ENCODE peak calls at places on chromosomes 3 and 15, in seven cellular contexts. L, E, X, F, D, B and Q are unnamed samples.

GRCh38 chr15:78000089-78000926 is 77.2 kb downstream of the TBC1D2B start:
- DNase-seq in L (peak), E (peak), X (no peak), F (peak), D (peak), B (peak), Q (peak)

GRCh38 chr3:5160926-5161858 is 26.3 kb upstream of the EDEM1 start:
- DNase-seq in L (no peak), E (no peak), X (no peak), F (no peak), D (peak), B (peak), Q (peak)

GRCh38 chr3:29612536-29612935 is 331.7 kb downstream of the RBMS3 start:
- DNase-seq in L (no peak), E (no peak), X (no peak), F (no peak), D (no peak), B (no peak), Q (no peak)

GRCh38 chr3:134527037-134527436 is 41.2 kb downstream of the CEP63 start:
- DNase-seq in L (no peak), E (peak), X (no peak), F (no peak), D (peak), B (no peak), Q (no peak)

GRCh38 chr3:47042231-47042791 is 62.8 kb downstream of the NBEAL2 start:
- DNase-seq in L (no peak), E (no peak), X (no peak), F (no peak), D (no peak), B (no peak), Q (no peak)

GRCh38 chr3:191415566-191415965 is 45.4 kb upstream of the PYDC2 start:
- DNase-seq in L (no peak), E (no peak), X (no peak), F (no peak), D (no peak), B (no peak), Q (no peak)

GRCh38 chr3:132236701-132237651 is 80.2 kb upstream of the ACP3 start:
- DNase-seq in L (no peak), E (no peak), X (no peak), F (no peak), D (no peak), B (no peak), Q (no peak)

GRCh38 chr15:64749167-64749566 is 26.2 kb downstream of the RBPMS2 start:
- DNase-seq in L (no peak), E (no peak), X (peak), F (no peak), D (peak), B (peak), Q (peak)

GRCh38 chr3:185534511-185534910 is 17.9 kb downstream of the LIPH start:
- DNase-seq in L (no peak), E (no peak), X (no peak), F (no peak), D (peak), B (peak), Q (no peak)

GRCh38 chr3:97970131-97970530 is 2.1 kb downstream of the RIOX2 start:
- DNase-seq in L (no peak), E (no peak), X (no peak), F (no peak), D (no peak), B (no peak), Q (no peak)

GRCh38 chr15:50068016-50068415 is 51.0 kb downstream of the ATP8B4 start:
- DNase-seq in L (no peak), E (no peak), X (no peak), F (no peak), D (no peak), B (no peak), Q (no peak)

GRCh38 chr3:51110586-51110985 is 274.5 kb upstream of the MANF start:
- DNase-seq in L (no peak), E (no peak), X (no peak), F (no peak), D (no peak), B (no peak), Q (no peak)

GRCh38 chr3:140050977-140051957 is 116.3 kb downstream of the CLSTN2 start:
- DNase-seq in L (no peak), E (no peak), X (no peak), F (no peak), D (peak), B (no peak), Q (no peak)

GRCh38 chr15:74369756-74370155 is 2.3 kb upstream of the CYP11A1 start:
- DNase-seq in L (no peak), E (no peak), X (no peak), F (no peak), D (no peak), B (no peak), Q (no peak)

GRCh38 chr15:91039996-91040395 is 17.6 kb upstream of the VPS33B start:
- DNase-seq in L (no peak), E (no peak), X (no peak), F (no peak), D (no peak), B (no peak), Q (no peak)

GRCh38 chr3:24981924-24982323 is 446.1 kb upstream of the RARB start:
- DNase-seq in L (no peak), E (no peak), X (no peak), F (no peak), D (no peak), B (no peak), Q (no peak)

GRCh38 chr15:90099868-90100854 is 2.1 kb downstream of the IDH2 start:
- DNase-seq in L (no peak), E (no peak), X (peak), F (peak), D (no peak), B (peak), Q (peak)

GRCh38 chr3:123129532-123129931 is 62.7 kb downstream of the PDIA5 start:
- DNase-seq in L (no peak), E (no peak), X (no peak), F (no peak), D (no peak), B (no peak), Q (no peak)

GRCh38 chr3:13851997-13852637 is 27.8 kb downstream of the WNT7A start:
- DNase-seq in L (no peak), E (no peak), X (no peak), F (no peak), D (peak), B (no peak), Q (no peak)

GRCh38 chr3:159123877-159124276 is 322.0 kb downstream of the MFSD1 start:
- DNase-seq in L (no peak), E (no peak), X (no peak), F (no peak), D (no peak), B (no peak), Q (no peak)

GRCh38 chr3:19735111-19735510 is 198.9 kb downstream of the EFHB start:
- DNase-seq in L (no peak), E (no peak), X (no peak), F (no peak), D (no peak), B (no peak), Q (no peak)

GRCh38 chr3:108820586-108820985 is 2.0 kb upstream of the TRAT1 start:
- DNase-seq in L (no peak), E (no peak), X (no peak), F (no peak), D (no peak), B (no peak), Q (no peak)

GRCh38 chr3:32137870-32138269 is 31.4 kb downstream of the GPD1L start:
- DNase-seq in L (no peak), E (no peak), X (no peak), F (no peak), D (no peak), B (no peak), Q (no peak)

GRCh38 chr15:43093026-43093425 is 12.8 kb downstream of the UBR1 start:
- DNase-seq in L (no peak), E (no peak), X (no peak), F (no peak), D (no peak), B (peak), Q (peak)

GRCh38 chr3:5197022-5197421 is 9.5 kb downstream of the EDEM1 start:
- DNase-seq in L (no peak), E (no peak), X (no peak), F (no peak), D (peak), B (peak), Q (peak)

DNA sequence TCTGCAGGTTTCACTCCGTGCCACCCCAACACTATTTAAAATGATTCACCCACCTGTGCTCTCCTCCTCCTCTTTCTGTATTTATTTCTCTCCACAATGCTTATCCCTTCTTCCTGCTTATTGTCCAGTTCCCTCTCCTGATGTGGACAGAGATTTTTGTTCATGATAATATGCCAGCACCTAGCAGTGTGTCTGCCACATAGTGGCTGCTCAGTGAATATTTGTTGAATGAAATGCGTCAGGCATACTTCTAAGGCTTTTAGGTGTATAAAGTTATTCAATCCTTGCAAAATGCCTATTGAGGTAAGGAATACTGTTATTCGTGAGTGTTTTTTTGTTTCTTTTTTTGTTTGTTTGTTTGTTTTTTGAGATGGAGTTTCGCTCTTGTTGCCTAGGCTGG is 67.5 kb upstream of the MME start:
- DNase-seq in L (no peak), E (no peak), X (no peak), F (no peak), D (no peak), B (no peak), Q (no peak)
- TF ChIP-seq CTCF in L (no peak), E (no peak), X (no peak), F (no peak), D (no peak), B (no peak), Q (peak)

GRCh38 chr3:54633444-54634121 is 294.3 kb downstream of the LRTM1 start:
- DNase-seq in L (no peak), E (no peak), X (no peak), F (no peak), D (no peak), B (no peak), Q (no peak)

GRCh38 chr3:54632281-54632665 is 295.6 kb downstream of the LRTM1 start:
- DNase-seq in L (no peak), E (no peak), X (no peak), F (no peak), D (no peak), B (no peak), Q (no peak)

GRCh38 chr3:54632834-54633233 is 295.0 kb downstream of the LRTM1 start:
- DNase-seq in L (no peak), E (no peak), X (no peak), F (no peak), D (no peak), B (no peak), Q (no peak)

GRCh38 chr3:54631507-54632280 is 296.2 kb downstream of the LRTM1 start:
- DNase-seq in L (no peak), E (no peak), X (no peak), F (no peak), D (no peak), B (no peak), Q (no peak)

GRCh38 chr3:54634122-54634469 is 293.8 kb downstream of the LRTM1 start:
- DNase-seq in L (no peak), E (no peak), X (no peak), F (no peak), D (no peak), B (no peak), Q (no peak)
- TF ChIP-seq CTCF in L (no peak), E (no peak), X (no peak), F (no peak), D (no peak), B (no peak), Q (no peak)

GRCh38 chr3:146050700-146051099 is 110.3 kb downstream of the PLOD2 start:
- DNase-seq in L (no peak), E (no peak), X (no peak), F (no peak), D (no peak), B (no peak), Q (no peak)

GRCh38 chr3:146044046-146044445 is 116.9 kb downstream of the PLOD2 start:
- DNase-seq in L (no peak), E (no peak), X (no peak), F (no peak), D (peak), B (peak), Q (peak)

GRCh38 chr3:146052046-146052790 is 108.8 kb downstream of the PLOD2 start:
- DNase-seq in L (no peak), E (no peak), X (no peak), F (no peak), D (no peak), B (no peak), Q (no peak)

GRCh38 chr3:146052791-146053310 is 108.1 kb downstream of the PLOD2 start:
- DNase-seq in L (no peak), E (no peak), X (no peak), F (no peak), D (peak), B (no peak), Q (no peak)

DNA sequence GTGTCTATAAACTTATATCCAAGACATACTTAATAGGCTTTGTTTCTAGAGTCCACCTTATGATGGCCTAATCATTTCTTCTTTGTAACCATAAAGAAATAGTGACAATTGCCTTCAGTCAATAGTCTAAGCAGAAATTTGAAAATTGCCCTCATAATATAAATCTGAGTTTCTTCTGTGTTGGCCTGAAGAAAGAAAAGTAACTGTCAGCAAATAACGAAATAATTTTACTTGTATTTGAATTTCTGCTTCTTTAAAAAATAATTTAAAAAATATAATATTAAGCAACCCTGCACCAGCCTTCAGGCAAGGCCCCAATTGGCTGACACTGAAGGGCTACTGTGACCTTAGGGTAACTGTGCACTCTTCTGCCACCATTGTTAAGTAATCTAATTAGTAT is 113.5 kb downstream of the PLOD2 start:
- DNase-seq in L (no peak), E (no peak), X (no peak), F (no peak), D (no peak), B (no peak), Q (no peak)
- TF ChIP-seq CTCF in L (no peak), E (no peak), X (no peak), F (no peak), D (no peak), B (no peak), Q (no peak)

DNA sequence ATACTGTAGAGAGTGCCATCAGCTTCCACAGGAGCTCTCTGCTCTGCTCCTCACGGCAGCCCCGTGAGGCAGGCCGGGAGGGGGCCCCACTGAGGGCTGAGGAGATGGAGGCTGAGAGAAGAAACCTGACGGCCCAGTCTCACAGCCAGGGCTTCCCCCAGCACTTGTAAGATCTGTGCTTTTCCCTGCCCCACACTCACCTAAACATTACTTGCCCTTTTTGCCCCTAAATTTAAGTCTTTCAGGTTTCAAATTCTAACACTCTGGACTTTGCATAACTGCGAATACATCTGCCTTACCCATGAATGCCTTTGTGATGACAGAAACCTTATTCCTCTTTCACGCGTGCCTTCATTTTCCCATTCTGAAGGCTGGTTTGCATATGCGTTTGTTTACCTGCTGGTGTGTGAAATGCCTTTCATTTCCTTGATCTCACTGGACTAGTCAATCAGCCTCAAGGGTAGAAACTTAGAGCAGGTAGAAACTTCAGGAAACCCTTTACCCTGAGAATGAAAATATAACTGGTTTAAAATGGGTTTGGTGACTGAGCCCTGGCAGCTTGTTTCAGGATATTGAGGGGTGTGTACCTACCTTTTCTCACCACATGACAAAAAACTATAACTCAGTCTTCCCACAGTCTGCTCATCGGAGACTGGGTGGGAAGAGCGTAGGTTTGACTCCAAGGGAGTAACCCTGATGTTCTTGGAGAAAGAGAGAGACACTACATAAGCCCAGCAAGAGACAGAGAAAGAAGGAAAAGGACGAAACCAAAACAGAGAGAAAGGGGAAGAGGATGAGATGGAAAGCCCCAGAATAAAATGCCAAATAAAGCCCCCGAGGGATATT is 20.1 kb downstream of the SLC12A8 start:
- DNase-seq in L (no peak), E (peak), X (no peak), F (no peak), D (peak), B (no peak), Q (no peak)
- TF ChIP-seq CTCF in L (no peak), E (no peak), X (no peak), F (peak), D (peak), B (no peak), Q (no peak)

GRCh38 chr15:79778378-79778990 is 118.3 kb downstream of the MTHFS start:
- DNase-seq in L (no peak), E (no peak), X (no peak), F (no peak), D (no peak), B (no peak), Q (no peak)
- TF ChIP-seq CTCF in L (no peak), E (no peak), X (no peak), F (no peak), D (no peak), B (no peak), Q (no peak)

GRCh38 chr3:114649331-114649730 is 355.5 kb downstream of the TIGIT start:
- DNase-seq in L (no peak), E (no peak), X (no peak), F (no peak), D (peak), B (peak), Q (peak)
- TF ChIP-seq CTCF in L (no peak), E (no peak), X (no peak), F (no peak), D (no peak), B (no peak), Q (no peak)

GRCh38 chr3:193039058-193039457 is 121.4 kb upstream of the MB21D2 start:
- DNase-seq in L (no peak), E (no peak), X (no peak), F (no peak), D (no peak), B (no peak), Q (no peak)
- TF ChIP-seq CTCF in L (no peak), E (no peak), X (no peak), F (no peak), D (no peak), B (no peak), Q (no peak)

GRCh38 chr3:36846406-36846805 is 82.1 kb upstream of the DCLK3 start:
- DNase-seq in L (no peak), E (no peak), X (no peak), F (no peak), D (no peak), B (no peak), Q (no peak)

GRCh38 chr3:36840453-36840921 is 76.1 kb upstream of the DCLK3 start:
- DNase-seq in L (no peak), E (no peak), X (no peak), F (no peak), D (no peak), B (no peak), Q (no peak)

GRCh38 chr3:36842275-36842674 is 77.9 kb upstream of the DCLK3 start:
- DNase-seq in L (no peak), E (no peak), X (no peak), F (no peak), D (no peak), B (no peak), Q (no peak)

GRCh38 chr3:36843065-36844051 is 79.0 kb upstream of the DCLK3 start:
- DNase-seq in L (no peak), E (peak), X (no peak), F (no peak), D (peak), B (peak), Q (peak)
- TF ChIP-seq CTCF in L (peak), E (peak), X (peak), F (peak), D (peak), B (peak), Q (peak)

DNA sequence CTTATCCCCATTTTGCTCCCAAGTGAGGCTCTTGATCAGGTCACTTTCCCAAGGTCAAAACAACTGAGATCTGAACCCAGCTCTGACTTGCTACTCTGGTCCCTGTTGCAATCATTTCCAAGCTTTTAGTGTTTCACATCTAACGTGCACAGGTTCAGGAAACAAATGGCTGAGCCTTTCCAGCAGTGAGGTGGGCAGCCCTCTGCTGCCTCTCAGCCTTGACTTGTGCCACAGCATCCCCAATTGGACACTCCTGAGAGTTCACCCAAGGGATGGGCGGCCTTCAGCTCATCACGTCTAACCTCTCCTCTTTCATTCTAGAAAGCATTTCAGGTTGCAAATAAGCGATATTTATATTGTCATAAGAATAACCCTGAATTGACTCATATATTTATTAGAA is 330.1 kb upstream of the WNT5A start:
- DNase-seq in L (no peak), E (no peak), X (no peak), F (no peak), D (no peak), B (no peak), Q (no peak)
- TF ChIP-seq CTCF in L (no peak), E (no peak), X (no peak), F (no peak), D (no peak), B (no peak), Q (no peak)